ENCODE peak calls at places on chromosomes 11 and 22, in eight cellular contexts. G is lower leg skin, N is body of pancreas, B is LNCaP clone FGC, A is right lobe of liver, H is mucosa of gallbladder, Z is neural crest cell, Y is naive B cell. T is an unnamed sample.
A peak's percentile ranks its signal among the peaks of the same experiment; 100 is the strongest.

GRCh38 chr11:73800407-73800806 is 12.7 kb downstream of the MRPL48 start:
- DNase-seq in G (no peak), N (no peak), B (no peak), A (no peak), H (no peak), Z (no peak), Y (no peak), T (no peak)

GRCh38 chr22:48835857-48836672 is 991.6 kb downstream of the BRD1 start:
- DNase-seq in G (no peak), N (no peak), B (no peak), A (no peak), H (no peak), Z (no peak), Y (no peak), T (no peak)

GRCh38 chr11:69413015-69413801 is 68.3 kb upstream of the LINC01488 start:
- DNase-seq in G (no peak), N (no peak), B (no peak), A (no peak), H (no peak), Z (no peak), Y (no peak), T (no peak)

GRCh38 chr11:65274734-65275682 is 13.2 kb downstream of the POLA2 start:
- DNase-seq in G (peak; percentile 77), N (peak; percentile 80), B (peak; percentile 79), A (peak; percentile 60), H (peak; percentile 88), Z (peak; percentile 48), Y (peak; percentile 40), T (no peak)

GRCh38 chr11:60634151-60634550 is 65.3 kb upstream of the MS4A8 start:
- DNase-seq in G (no peak), N (no peak), B (no peak), A (no peak), H (no peak), Z (no peak), Y (peak; percentile 36), T (no peak)

GRCh38 chr11:61325649-61326414 is 7.1 kb downstream of the DDB1 start:
- DNase-seq in G (no peak), N (no peak), B (peak; percentile 65), A (no peak), H (no peak), Z (no peak), Y (no peak), T (no peak)

GRCh38 chr11:72712168-72712721 is 38.0 kb upstream of the PDE2A start:
- DNase-seq in G (no peak), N (no peak), B (no peak), A (peak; percentile 75), H (peak; percentile 69), Z (no peak), Y (no peak), T (peak; percentile 58)

GRCh38 chr11:115871161-115871750 is 367.0 kb upstream of the CADM1 start:
- DNase-seq in G (no peak), N (no peak), B (no peak), A (no peak), H (no peak), Z (no peak), Y (no peak), T (no peak)

GRCh38 chr11:62888406-62888805 is 7.7 kb downstream of the SLC3A2 start:
- DNase-seq in G (no peak), N (no peak), B (no peak), A (no peak), H (no peak), Z (no peak), Y (no peak), T (no peak)

GRCh38 chr22:38859581-38860290 is 12.3 kb downstream of the CBX6 start:
- DNase-seq in G (no peak), N (no peak), B (no peak), A (no peak), H (no peak), Z (no peak), Y (no peak), T (no peak)